ENCODE peak calls at places on chromosomes 5 and 9, in ten cellular contexts. One of them, this sample, is unnamed.

GRCh38 chr5:149464796-149465489 is 85.9 kb upstream of the IL17B start:
- DNase-seq in GM10248: no peak
- DNase-seq in uterus: peak; percentile 68
- DNase-seq in WTC11: no peak
- DNase-seq in foreskin fibroblast: peak; percentile 82
- DNase-seq in upper lobe of left lung: no peak
- DNase-seq in endodermal cell: no peak
- DNase-seq in sigmoid colon: peak; percentile 84
- DNase-seq in endothelial cell: no peak
- DNase-seq in CD8-positive, alpha-beta T cell: no peak
- DNase-seq in this sample: no peak

GRCh38 chr9:125241000-125241862 is at the start of gene HSPA5:
- DNase-seq in GM10248: peak; percentile 98
- DNase-seq in uterus: peak; percentile 100
- DNase-seq in WTC11: peak; percentile 100
- DNase-seq in foreskin fibroblast: peak; percentile 100
- DNase-seq in upper lobe of left lung: peak; percentile 97
- DNase-seq in endodermal cell: peak; percentile 100
- DNase-seq in sigmoid colon: peak; percentile 100
- DNase-seq in endothelial cell: peak; percentile 99
- DNase-seq in CD8-positive, alpha-beta T cell: peak; percentile 98
- DNase-seq in this sample: peak; percentile 99

GRCh38 chr5:118651002-118651401 is 337.3 kb downstream of the DTWD2 start:
- DNase-seq in GM10248: no peak
- DNase-seq in uterus: no peak
- DNase-seq in WTC11: no peak
- DNase-seq in foreskin fibroblast: no peak
- DNase-seq in upper lobe of left lung: no peak
- DNase-seq in endodermal cell: no peak
- DNase-seq in sigmoid colon: no peak
- DNase-seq in endothelial cell: no peak
- DNase-seq in CD8-positive, alpha-beta T cell: no peak
- DNase-seq in this sample: no peak

GRCh38 chr5:172407861-172408260 is 46.5 kb downstream of the SH3PXD2B start:
- DNase-seq in GM10248: no peak
- DNase-seq in uterus: peak; percentile 81
- DNase-seq in WTC11: no peak
- DNase-seq in foreskin fibroblast: peak; percentile 54
- DNase-seq in upper lobe of left lung: no peak
- DNase-seq in endodermal cell: no peak
- DNase-seq in sigmoid colon: peak; percentile 76
- DNase-seq in endothelial cell: no peak
- DNase-seq in CD8-positive, alpha-beta T cell: no peak
- DNase-seq in this sample: no peak

GRCh38 chr5:125298711-125299379 is 552.4 kb upstream of the ZNF608 start:
- DNase-seq in GM10248: no peak
- DNase-seq in uterus: no peak
- DNase-seq in WTC11: no peak
- DNase-seq in foreskin fibroblast: peak; percentile 11
- DNase-seq in upper lobe of left lung: no peak
- DNase-seq in endodermal cell: peak; percentile 48
- DNase-seq in sigmoid colon: no peak
- DNase-seq in endothelial cell: no peak
- DNase-seq in CD8-positive, alpha-beta T cell: no peak
- DNase-seq in this sample: no peak

GRCh38 chr5:172587061-172587405 is 54.0 kb upstream of the NEURL1B start:
- DNase-seq in GM10248: no peak
- DNase-seq in uterus: no peak
- DNase-seq in WTC11: no peak
- DNase-seq in foreskin fibroblast: no peak
- DNase-seq in upper lobe of left lung: no peak
- DNase-seq in endodermal cell: no peak
- DNase-seq in sigmoid colon: no peak
- DNase-seq in endothelial cell: no peak
- DNase-seq in CD8-positive, alpha-beta T cell: no peak
- DNase-seq in this sample: no peak

GRCh38 chr9:69526699-69527098 is 145.5 kb downstream of the APBA1 start:
- DNase-seq in GM10248: no peak
- DNase-seq in uterus: no peak
- DNase-seq in WTC11: no peak
- DNase-seq in foreskin fibroblast: no peak
- DNase-seq in upper lobe of left lung: no peak
- DNase-seq in endodermal cell: no peak
- DNase-seq in sigmoid colon: no peak
- DNase-seq in endothelial cell: no peak
- DNase-seq in CD8-positive, alpha-beta T cell: no peak
- DNase-seq in this sample: no peak

GRCh38 chr5:88675159-88675757 is 207.7 kb downstream of the MEF2C start:
- DNase-seq in GM10248: no peak
- DNase-seq in uterus: no peak
- DNase-seq in WTC11: no peak
- DNase-seq in foreskin fibroblast: no peak
- DNase-seq in upper lobe of left lung: no peak
- DNase-seq in endodermal cell: no peak
- DNase-seq in sigmoid colon: no peak
- DNase-seq in endothelial cell: no peak
- DNase-seq in CD8-positive, alpha-beta T cell: no peak
- DNase-seq in this sample: no peak

GRCh38 chr5:179530069-179530998 is 20.0 kb upstream of the RUFY1 start:
- DNase-seq in GM10248: peak; percentile 82
- DNase-seq in uterus: peak; percentile 58
- DNase-seq in WTC11: peak; percentile 78
- DNase-seq in foreskin fibroblast: peak; percentile 70
- DNase-seq in upper lobe of left lung: peak; percentile 91
- DNase-seq in endodermal cell: peak; percentile 90
- DNase-seq in sigmoid colon: peak; percentile 86
- DNase-seq in endothelial cell: peak; percentile 73
- DNase-seq in CD8-positive, alpha-beta T cell: peak; percentile 24
- DNase-seq in this sample: peak; percentile 59

GRCh38 chr9:112180387-112180881 is 5.3 kb upstream of the SUSD1 start:
- DNase-seq in GM10248: peak; percentile 52
- DNase-seq in uterus: no peak
- DNase-seq in WTC11: no peak
- DNase-seq in foreskin fibroblast: no peak
- DNase-seq in upper lobe of left lung: no peak
- DNase-seq in endodermal cell: no peak
- DNase-seq in sigmoid colon: no peak
- DNase-seq in endothelial cell: no peak
- DNase-seq in CD8-positive, alpha-beta T cell: no peak
- DNase-seq in this sample: no peak

GRCh38 chr9:91577540-91577939 is 153.9 kb upstream of the NFIL3 start:
- DNase-seq in GM10248: no peak
- DNase-seq in uterus: no peak
- DNase-seq in WTC11: no peak
- DNase-seq in foreskin fibroblast: no peak
- DNase-seq in upper lobe of left lung: no peak
- DNase-seq in endodermal cell: no peak
- DNase-seq in sigmoid colon: no peak
- DNase-seq in endothelial cell: no peak
- DNase-seq in CD8-positive, alpha-beta T cell: no peak
- DNase-seq in this sample: peak; percentile 8

GRCh38 chr5:174459071-174459702 is 265.2 kb upstream of the MSX2 start:
- DNase-seq in GM10248: no peak
- DNase-seq in uterus: no peak
- DNase-seq in WTC11: no peak
- DNase-seq in foreskin fibroblast: no peak
- DNase-seq in upper lobe of left lung: no peak
- DNase-seq in endodermal cell: no peak
- DNase-seq in sigmoid colon: no peak
- DNase-seq in endothelial cell: no peak
- DNase-seq in CD8-positive, alpha-beta T cell: no peak
- DNase-seq in this sample: no peak

GRCh38 chr5:174462128-174462527 is 262.3 kb upstream of the MSX2 start:
- DNase-seq in GM10248: no peak
- DNase-seq in uterus: no peak
- DNase-seq in WTC11: no peak
- DNase-seq in foreskin fibroblast: no peak
- DNase-seq in upper lobe of left lung: no peak
- DNase-seq in endodermal cell: no peak
- DNase-seq in sigmoid colon: no peak
- DNase-seq in endothelial cell: no peak
- DNase-seq in CD8-positive, alpha-beta T cell: no peak
- DNase-seq in this sample: no peak

GRCh38 chr5:174459832-174460448 is 264.4 kb upstream of the MSX2 start:
- DNase-seq in GM10248: no peak
- DNase-seq in uterus: no peak
- DNase-seq in WTC11: no peak
- DNase-seq in foreskin fibroblast: no peak
- DNase-seq in upper lobe of left lung: no peak
- DNase-seq in endodermal cell: no peak
- DNase-seq in sigmoid colon: no peak
- DNase-seq in endothelial cell: no peak
- DNase-seq in CD8-positive, alpha-beta T cell: no peak
- DNase-seq in this sample: no peak

GRCh38 chr5:174464504-174465165 is 259.7 kb upstream of the MSX2 start:
- DNase-seq in GM10248: no peak
- DNase-seq in uterus: no peak
- DNase-seq in WTC11: no peak
- DNase-seq in foreskin fibroblast: no peak
- DNase-seq in upper lobe of left lung: no peak
- DNase-seq in endodermal cell: peak; percentile 77
- DNase-seq in sigmoid colon: no peak
- DNase-seq in endothelial cell: no peak
- DNase-seq in CD8-positive, alpha-beta T cell: no peak
- DNase-seq in this sample: no peak
- TF ChIP-seq CTCF in GM10248: no peak
- TF ChIP-seq CTCF in uterus: no peak
- TF ChIP-seq CTCF in WTC11: no peak
- TF ChIP-seq CTCF in foreskin fibroblast: peak; percentile 24
- TF ChIP-seq CTCF in upper lobe of left lung: peak; percentile 5
- TF ChIP-seq CTCF in endodermal cell: peak; percentile 79
- TF ChIP-seq CTCF in sigmoid colon: no peak
- TF ChIP-seq CTCF in endothelial cell: peak; percentile 44
- TF ChIP-seq CTCF in CD8-positive, alpha-beta T cell: no peak
- TF ChIP-seq CTCF in this sample: no peak

GRCh38 chr9:36976371-36977030 is 57.6 kb downstream of the PAX5 start:
- DNase-seq in GM10248: no peak
- DNase-seq in uterus: no peak
- DNase-seq in WTC11: no peak
- DNase-seq in foreskin fibroblast: no peak
- DNase-seq in upper lobe of left lung: no peak
- DNase-seq in endodermal cell: peak; percentile 36
- DNase-seq in sigmoid colon: no peak
- DNase-seq in endothelial cell: no peak
- DNase-seq in CD8-positive, alpha-beta T cell: no peak
- DNase-seq in this sample: no peak

GRCh38 chr9:36985769-36986547 is 48.1 kb downstream of the PAX5 start:
- DNase-seq in GM10248: no peak
- DNase-seq in uterus: no peak
- DNase-seq in WTC11: peak; percentile 68
- DNase-seq in foreskin fibroblast: no peak
- DNase-seq in upper lobe of left lung: peak; percentile 82
- DNase-seq in endodermal cell: peak; percentile 86
- DNase-seq in sigmoid colon: no peak
- DNase-seq in endothelial cell: peak; percentile 37
- DNase-seq in CD8-positive, alpha-beta T cell: no peak
- DNase-seq in this sample: peak; percentile 52

GRCh38 chr9:36985061-36985768 is 48.9 kb downstream of the PAX5 start:
- DNase-seq in GM10248: no peak
- DNase-seq in uterus: no peak
- DNase-seq in WTC11: no peak
- DNase-seq in foreskin fibroblast: no peak
- DNase-seq in upper lobe of left lung: no peak
- DNase-seq in endodermal cell: peak; percentile 50
- DNase-seq in sigmoid colon: no peak
- DNase-seq in endothelial cell: no peak
- DNase-seq in CD8-positive, alpha-beta T cell: no peak
- DNase-seq in this sample: no peak

GRCh38 chr9:36974731-36975130 is 59.3 kb downstream of the PAX5 start:
- DNase-seq in GM10248: no peak
- DNase-seq in uterus: no peak
- DNase-seq in WTC11: no peak
- DNase-seq in foreskin fibroblast: no peak
- DNase-seq in upper lobe of left lung: no peak
- DNase-seq in endodermal cell: peak; percentile 55
- DNase-seq in sigmoid colon: no peak
- DNase-seq in endothelial cell: no peak
- DNase-seq in CD8-positive, alpha-beta T cell: no peak
- DNase-seq in this sample: no peak

GRCh38 chr9:36980148-36980974 is 53.7 kb downstream of the PAX5 start:
- DNase-seq in GM10248: peak; percentile 53
- DNase-seq in uterus: no peak
- DNase-seq in WTC11: peak; percentile 75
- DNase-seq in foreskin fibroblast: no peak
- DNase-seq in upper lobe of left lung: no peak
- DNase-seq in endodermal cell: peak; percentile 88
- DNase-seq in sigmoid colon: peak; percentile 3
- DNase-seq in endothelial cell: no peak
- DNase-seq in CD8-positive, alpha-beta T cell: no peak
- DNase-seq in this sample: no peak
- TF ChIP-seq CTCF in GM10248: peak; percentile 27
- TF ChIP-seq CTCF in uterus: no peak
- TF ChIP-seq CTCF in WTC11: no peak
- TF ChIP-seq CTCF in foreskin fibroblast: no peak
- TF ChIP-seq CTCF in upper lobe of left lung: no peak
- TF ChIP-seq CTCF in endodermal cell: peak; percentile 60
- TF ChIP-seq CTCF in sigmoid colon: no peak
- TF ChIP-seq CTCF in endothelial cell: no peak
- TF ChIP-seq CTCF in CD8-positive, alpha-beta T cell: no peak
- TF ChIP-seq CTCF in this sample: no peak

DNA sequence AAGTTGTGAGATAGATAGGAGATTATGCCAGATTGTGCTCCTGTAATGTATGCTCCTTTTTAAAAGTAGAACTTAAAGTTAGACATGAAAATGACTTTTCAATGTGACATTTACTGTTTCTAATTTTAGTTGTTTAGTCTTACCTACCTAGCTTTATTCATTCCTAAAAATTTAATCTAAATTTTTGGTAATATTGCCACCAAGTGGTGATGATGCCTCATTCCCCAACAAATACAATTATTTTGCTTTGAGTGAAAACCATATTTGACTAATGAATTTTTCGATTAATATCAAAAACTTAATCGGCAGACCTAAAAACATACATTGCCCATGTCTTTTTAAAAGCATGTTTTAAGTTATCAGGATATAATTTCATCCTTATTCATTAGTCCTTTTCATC is 25.6 kb downstream of the PPWD1 start:
- DNase-seq in GM10248: no peak
- DNase-seq in uterus: no peak
- DNase-seq in WTC11: no peak
- DNase-seq in foreskin fibroblast: peak; percentile 8
- DNase-seq in upper lobe of left lung: no peak
- DNase-seq in endodermal cell: no peak
- DNase-seq in sigmoid colon: no peak
- DNase-seq in endothelial cell: no peak
- DNase-seq in CD8-positive, alpha-beta T cell: no peak
- DNase-seq in this sample: no peak
- TF ChIP-seq CTCF in GM10248: no peak
- TF ChIP-seq CTCF in uterus: no peak
- TF ChIP-seq CTCF in WTC11: no peak
- TF ChIP-seq CTCF in foreskin fibroblast: no peak
- TF ChIP-seq CTCF in upper lobe of left lung: no peak
- TF ChIP-seq CTCF in endodermal cell: no peak
- TF ChIP-seq CTCF in sigmoid colon: no peak
- TF ChIP-seq CTCF in endothelial cell: no peak
- TF ChIP-seq CTCF in CD8-positive, alpha-beta T cell: no peak
- TF ChIP-seq CTCF in this sample: no peak

DNA sequence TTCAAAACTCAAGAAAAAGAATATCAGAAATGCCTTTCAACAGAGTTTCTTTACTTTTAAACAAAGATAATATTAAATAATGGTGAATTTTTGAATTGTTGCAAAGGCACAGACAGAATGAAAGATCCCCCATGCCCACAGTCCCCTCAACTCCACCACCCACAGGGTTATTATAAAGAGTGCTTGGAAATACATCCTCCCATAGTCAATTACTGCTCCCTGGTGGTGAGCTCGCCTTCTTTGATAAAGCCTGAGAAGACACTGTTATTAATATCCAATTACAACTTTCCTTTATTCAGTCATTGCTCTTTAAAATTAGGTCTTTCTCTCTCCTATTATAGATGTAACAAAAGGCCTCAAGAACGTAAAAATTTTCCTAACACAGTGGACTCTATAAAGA is 490.2 kb upstream of the RORB start:
- DNase-seq in GM10248: no peak
- DNase-seq in uterus: no peak
- DNase-seq in WTC11: no peak
- DNase-seq in foreskin fibroblast: peak; percentile 2
- DNase-seq in upper lobe of left lung: no peak
- DNase-seq in endodermal cell: peak; percentile 62
- DNase-seq in sigmoid colon: no peak
- DNase-seq in endothelial cell: no peak
- DNase-seq in CD8-positive, alpha-beta T cell: no peak
- DNase-seq in this sample: no peak
- TF ChIP-seq CTCF in GM10248: no peak
- TF ChIP-seq CTCF in uterus: no peak
- TF ChIP-seq CTCF in WTC11: no peak
- TF ChIP-seq CTCF in foreskin fibroblast: no peak
- TF ChIP-seq CTCF in upper lobe of left lung: no peak
- TF ChIP-seq CTCF in endodermal cell: peak; percentile 65
- TF ChIP-seq CTCF in sigmoid colon: no peak
- TF ChIP-seq CTCF in endothelial cell: no peak
- TF ChIP-seq CTCF in CD8-positive, alpha-beta T cell: no peak
- TF ChIP-seq CTCF in this sample: no peak